ENCODE peak calls at places on chromosome 12, in six cellular contexts. One of them, this sample, is unnamed.

GRCh38 chr12:8912910-8913309 is 1.4 kb upstream of the PHC1 start:
- DNase-seq in hepatocyte: peak; percentile 24
- DNase-seq in fibroblast of mammary gland: peak; percentile 5
- DNase-seq in adrenal gland: no peak
- DNase-seq in left ventricle myocardium inferior: no peak
- DNase-seq in foreskin fibroblast: no peak
- DNase-seq in this sample: peak; percentile 11

GRCh38 chr12:15601210-15601800 is 187.9 kb downstream of the EPS8 start:
- DNase-seq in hepatocyte: peak; percentile 13
- DNase-seq in fibroblast of mammary gland: peak; percentile 99
- DNase-seq in adrenal gland: no peak
- DNase-seq in left ventricle myocardium inferior: no peak
- DNase-seq in foreskin fibroblast: peak; percentile 92
- DNase-seq in this sample: peak; percentile 94

GRCh38 chr12:130965668-130966067 is 12.0 kb downstream of the ADGRD1 start:
- DNase-seq in hepatocyte: no peak
- DNase-seq in fibroblast of mammary gland: peak; percentile 46
- DNase-seq in adrenal gland: no peak
- DNase-seq in left ventricle myocardium inferior: no peak
- DNase-seq in foreskin fibroblast: no peak
- DNase-seq in this sample: peak; percentile 20

GRCh38 chr12:22797686-22798085 is 172.7 kb downstream of the ETNK1 start:
- DNase-seq in hepatocyte: no peak
- DNase-seq in fibroblast of mammary gland: no peak
- DNase-seq in adrenal gland: no peak
- DNase-seq in left ventricle myocardium inferior: no peak
- DNase-seq in foreskin fibroblast: no peak
- DNase-seq in this sample: no peak

GRCh38 chr12:67091678-67092077 is 177.5 kb upstream of the CAND1 start:
- DNase-seq in hepatocyte: no peak
- DNase-seq in fibroblast of mammary gland: no peak
- DNase-seq in adrenal gland: no peak
- DNase-seq in left ventricle myocardium inferior: no peak
- DNase-seq in foreskin fibroblast: no peak
- DNase-seq in this sample: peak; percentile 55

GRCh38 chr12:79358716-79359341 is 331.9 kb downstream of the PAWR start:
- DNase-seq in hepatocyte: no peak
- DNase-seq in fibroblast of mammary gland: peak; percentile 3
- DNase-seq in adrenal gland: no peak
- DNase-seq in left ventricle myocardium inferior: no peak
- DNase-seq in foreskin fibroblast: no peak
- DNase-seq in this sample: no peak

GRCh38 chr12:39490500-39491276 is 47.8 kb upstream of the KIF21A start:
- DNase-seq in hepatocyte: no peak
- DNase-seq in fibroblast of mammary gland: peak; percentile 96
- DNase-seq in adrenal gland: no peak
- DNase-seq in left ventricle myocardium inferior: no peak
- DNase-seq in foreskin fibroblast: peak; percentile 43
- DNase-seq in this sample: peak; percentile 89

GRCh38 chr12:3172124-3173007 is 95.2 kb downstream of the TSPAN9 start:
- DNase-seq in hepatocyte: no peak
- DNase-seq in fibroblast of mammary gland: no peak
- DNase-seq in adrenal gland: no peak
- DNase-seq in left ventricle myocardium inferior: no peak
- DNase-seq in foreskin fibroblast: no peak
- DNase-seq in this sample: no peak

GRCh38 chr12:52990206-52990605 is 16.1 kb upstream of the EIF4B start:
- DNase-seq in hepatocyte: no peak
- DNase-seq in fibroblast of mammary gland: peak; percentile 62
- DNase-seq in adrenal gland: no peak
- DNase-seq in left ventricle myocardium inferior: no peak
- DNase-seq in foreskin fibroblast: no peak
- DNase-seq in this sample: no peak

GRCh38 chr12:6452245-6452731 is 446 bp downstream of the TAPBPL start:
- DNase-seq in hepatocyte: peak; percentile 35
- DNase-seq in fibroblast of mammary gland: no peak
- DNase-seq in adrenal gland: peak; percentile 76
- DNase-seq in left ventricle myocardium inferior: no peak
- DNase-seq in foreskin fibroblast: no peak
- DNase-seq in this sample: no peak

GRCh38 chr12:106585862-106586534 is 3.2 kb downstream of the RFX4 start:
- DNase-seq in hepatocyte: peak; percentile 27
- DNase-seq in fibroblast of mammary gland: no peak
- DNase-seq in adrenal gland: no peak
- DNase-seq in left ventricle myocardium inferior: no peak
- DNase-seq in foreskin fibroblast: no peak
- DNase-seq in this sample: no peak

GRCh38 chr12:62215506-62215905 is 44.7 kb upstream of the USP15 start:
- DNase-seq in hepatocyte: no peak
- DNase-seq in fibroblast of mammary gland: no peak
- DNase-seq in adrenal gland: no peak
- DNase-seq in left ventricle myocardium inferior: no peak
- DNase-seq in foreskin fibroblast: no peak
- DNase-seq in this sample: peak; percentile 34

GRCh38 chr12:91103101-91103500 is 8.2 kb downstream of the LUM start:
- DNase-seq in hepatocyte: no peak
- DNase-seq in fibroblast of mammary gland: no peak
- DNase-seq in adrenal gland: no peak
- DNase-seq in left ventricle myocardium inferior: no peak
- DNase-seq in foreskin fibroblast: no peak
- DNase-seq in this sample: no peak

GRCh38 chr12:75805905-75806304 is 225.7 kb downstream of the PHLDA1 start:
- DNase-seq in hepatocyte: no peak
- DNase-seq in fibroblast of mammary gland: no peak
- DNase-seq in adrenal gland: no peak
- DNase-seq in left ventricle myocardium inferior: no peak
- DNase-seq in foreskin fibroblast: no peak
- DNase-seq in this sample: no peak

GRCh38 chr12:109946505-109946904 is 46.4 kb downstream of the TCHP start:
- DNase-seq in hepatocyte: no peak
- DNase-seq in fibroblast of mammary gland: no peak
- DNase-seq in adrenal gland: peak; percentile 58
- DNase-seq in left ventricle myocardium inferior: no peak
- DNase-seq in foreskin fibroblast: peak; percentile 21
- DNase-seq in this sample: no peak

GRCh38 chr12:39935275-39935674 is 170.6 kb downstream of the SLC2A13 start:
- DNase-seq in hepatocyte: no peak
- DNase-seq in fibroblast of mammary gland: peak; percentile 80
- DNase-seq in adrenal gland: no peak
- DNase-seq in left ventricle myocardium inferior: no peak
- DNase-seq in foreskin fibroblast: peak; percentile 21
- DNase-seq in this sample: peak; percentile 29

GRCh38 chr12:38956337-38956736 is 50.9 kb upstream of the CPNE8 start:
- DNase-seq in hepatocyte: no peak
- DNase-seq in fibroblast of mammary gland: no peak
- DNase-seq in adrenal gland: no peak
- DNase-seq in left ventricle myocardium inferior: no peak
- DNase-seq in foreskin fibroblast: no peak
- DNase-seq in this sample: peak; percentile 45

GRCh38 chr12:70692681-70693288 is 55.6 kb upstream of the PTPRB start:
- DNase-seq in hepatocyte: no peak
- DNase-seq in fibroblast of mammary gland: peak; percentile 24
- DNase-seq in adrenal gland: no peak
- DNase-seq in left ventricle myocardium inferior: no peak
- DNase-seq in foreskin fibroblast: peak; percentile 18
- DNase-seq in this sample: peak; percentile 37

GRCh38 chr12:66066071-66066928 is 64.2 kb downstream of the LLPH start:
- DNase-seq in hepatocyte: no peak
- DNase-seq in fibroblast of mammary gland: peak; percentile 54
- DNase-seq in adrenal gland: no peak
- DNase-seq in left ventricle myocardium inferior: no peak
- DNase-seq in foreskin fibroblast: peak; percentile 46
- DNase-seq in this sample: peak; percentile 26

GRCh38 chr12:16610743-16611142 is 4.8 kb upstream of the LMO3 start:
- DNase-seq in hepatocyte: no peak
- DNase-seq in fibroblast of mammary gland: no peak
- DNase-seq in adrenal gland: no peak
- DNase-seq in left ventricle myocardium inferior: no peak
- DNase-seq in foreskin fibroblast: no peak
- DNase-seq in this sample: no peak

GRCh38 chr12:40969796-40970195 is 218.3 kb upstream of the PDZRN4 start:
- DNase-seq in hepatocyte: no peak
- DNase-seq in fibroblast of mammary gland: no peak
- DNase-seq in adrenal gland: no peak
- DNase-seq in left ventricle myocardium inferior: no peak
- DNase-seq in foreskin fibroblast: no peak
- DNase-seq in this sample: no peak

GRCh38 chr12:78035913-78036658 is 205.4 kb downstream of the NAV3 start:
- DNase-seq in hepatocyte: no peak
- DNase-seq in fibroblast of mammary gland: peak; percentile 22
- DNase-seq in adrenal gland: peak; percentile 59
- DNase-seq in left ventricle myocardium inferior: no peak
- DNase-seq in foreskin fibroblast: no peak
- DNase-seq in this sample: no peak

GRCh38 chr12:81992461-81992860 is 233.3 kb upstream of the PPFIA2 start:
- DNase-seq in hepatocyte: peak; percentile 26
- DNase-seq in fibroblast of mammary gland: peak; percentile 28
- DNase-seq in adrenal gland: no peak
- DNase-seq in left ventricle myocardium inferior: no peak
- DNase-seq in foreskin fibroblast: no peak
- DNase-seq in this sample: peak; percentile 17

GRCh38 chr12:97277030-97277429 is 185.6 kb upstream of the RMST start:
- DNase-seq in hepatocyte: no peak
- DNase-seq in fibroblast of mammary gland: no peak
- DNase-seq in adrenal gland: no peak
- DNase-seq in left ventricle myocardium inferior: no peak
- DNase-seq in foreskin fibroblast: no peak
- DNase-seq in this sample: no peak

GRCh38 chr12:132955094-132955932 is 793 bp downstream of the ZNF605 start:
- DNase-seq in hepatocyte: peak; percentile 67
- DNase-seq in fibroblast of mammary gland: peak; percentile 79
- DNase-seq in adrenal gland: peak; percentile 71
- DNase-seq in left ventricle myocardium inferior: peak; percentile 26
- DNase-seq in foreskin fibroblast: peak; percentile 57
- DNase-seq in this sample: peak; percentile 4

GRCh38 chr12:80509781-80510556 is 65.9 kb downstream of the PTPRQ start:
- DNase-seq in hepatocyte: peak; percentile 10
- DNase-seq in fibroblast of mammary gland: peak; percentile 96
- DNase-seq in adrenal gland: no peak
- DNase-seq in left ventricle myocardium inferior: no peak
- DNase-seq in foreskin fibroblast: peak; percentile 76
- DNase-seq in this sample: peak; percentile 13

GRCh38 chr12:64404470-64405446 is 566 bp downstream of the XPOT start:
- DNase-seq in hepatocyte: peak; percentile 82
- DNase-seq in fibroblast of mammary gland: peak; percentile 67
- DNase-seq in adrenal gland: peak; percentile 73
- DNase-seq in left ventricle myocardium inferior: peak; percentile 40
- DNase-seq in foreskin fibroblast: peak; percentile 71
- DNase-seq in this sample: peak; percentile 84

GRCh38 chr12:67355428-67356385 is 86.5 kb downstream of the CAND1 start:
- DNase-seq in hepatocyte: peak; percentile 73
- DNase-seq in fibroblast of mammary gland: peak; percentile 74
- DNase-seq in adrenal gland: no peak
- DNase-seq in left ventricle myocardium inferior: no peak
- DNase-seq in foreskin fibroblast: peak; percentile 32
- DNase-seq in this sample: peak; percentile 59

GRCh38 chr12:88111074-88111652 is 30.7 kb downstream of the CEP290 start:
- DNase-seq in hepatocyte: peak; percentile 44
- DNase-seq in fibroblast of mammary gland: peak; percentile 70
- DNase-seq in adrenal gland: no peak
- DNase-seq in left ventricle myocardium inferior: no peak
- DNase-seq in foreskin fibroblast: peak; percentile 12
- DNase-seq in this sample: peak; percentile 58
- TF ChIP-seq CTCF in hepatocyte: peak; percentile 60
- TF ChIP-seq CTCF in fibroblast of mammary gland: peak; percentile 39
- TF ChIP-seq CTCF in adrenal gland: peak; percentile 63
- TF ChIP-seq CTCF in left ventricle myocardium inferior: peak; percentile 55
- TF ChIP-seq CTCF in foreskin fibroblast: peak; percentile 23
- TF ChIP-seq CTCF in this sample: peak; percentile 29

GRCh38 chr12:121277367-121277744 is 19.2 kb downstream of the CAMKK2 start:
- DNase-seq in hepatocyte: no peak
- DNase-seq in fibroblast of mammary gland: no peak
- DNase-seq in adrenal gland: no peak
- DNase-seq in left ventricle myocardium inferior: no peak
- DNase-seq in foreskin fibroblast: no peak
- DNase-seq in this sample: no peak
- TF ChIP-seq CTCF in hepatocyte: no peak
- TF ChIP-seq CTCF in fibroblast of mammary gland: no peak
- TF ChIP-seq CTCF in adrenal gland: no peak
- TF ChIP-seq CTCF in left ventricle myocardium inferior: no peak
- TF ChIP-seq CTCF in foreskin fibroblast: no peak
- TF ChIP-seq CTCF in this sample: no peak

DNA sequence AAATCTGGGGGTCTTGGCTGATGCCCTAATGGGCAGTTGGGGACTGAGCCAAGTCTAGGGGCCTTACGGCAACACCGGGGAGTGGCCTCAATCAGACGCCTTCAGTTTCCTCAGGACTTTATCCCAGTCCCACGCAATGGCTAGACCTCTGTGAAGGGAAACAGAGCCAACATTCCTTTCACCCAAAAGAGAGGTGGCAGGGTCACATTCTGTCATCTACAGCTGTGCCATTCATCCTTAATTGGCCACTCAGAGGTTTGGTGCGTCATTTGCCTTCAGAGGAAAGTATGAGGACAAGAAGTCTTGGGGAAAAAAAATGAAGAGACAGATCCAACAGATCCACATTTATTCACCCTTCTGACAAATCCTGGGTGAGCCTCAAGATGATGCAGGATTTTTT is 166.9 kb upstream of the AVPR1A start:
- DNase-seq in hepatocyte: no peak
- DNase-seq in fibroblast of mammary gland: no peak
- DNase-seq in adrenal gland: no peak
- DNase-seq in left ventricle myocardium inferior: no peak
- DNase-seq in foreskin fibroblast: no peak
- DNase-seq in this sample: no peak
- TF ChIP-seq CTCF in hepatocyte: no peak
- TF ChIP-seq CTCF in fibroblast of mammary gland: no peak
- TF ChIP-seq CTCF in adrenal gland: no peak
- TF ChIP-seq CTCF in left ventricle myocardium inferior: no peak
- TF ChIP-seq CTCF in foreskin fibroblast: no peak
- TF ChIP-seq CTCF in this sample: no peak

DNA sequence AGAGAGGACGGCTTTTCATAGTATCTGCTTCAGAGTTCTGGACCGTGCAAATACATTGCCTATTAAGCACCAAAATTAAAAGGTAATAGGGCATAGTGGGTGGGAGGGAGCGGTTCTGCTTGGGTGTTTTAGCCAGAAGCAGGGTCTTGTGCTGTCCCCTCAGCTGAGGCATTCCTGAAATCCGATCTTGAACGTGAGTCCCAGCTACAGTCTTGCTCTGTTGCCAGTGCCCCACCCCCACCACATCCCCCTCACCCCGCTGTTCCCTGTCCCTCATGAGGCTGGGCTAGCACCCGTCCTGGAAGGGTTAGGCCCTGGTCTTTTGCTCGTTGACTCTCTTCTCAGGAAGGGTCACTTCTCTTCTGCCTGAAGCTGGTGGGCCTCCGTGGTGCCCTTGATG is 48.6 kb downstream of the AACS start:
- DNase-seq in hepatocyte: no peak
- DNase-seq in fibroblast of mammary gland: no peak
- DNase-seq in adrenal gland: no peak
- DNase-seq in left ventricle myocardium inferior: no peak
- DNase-seq in foreskin fibroblast: no peak
- DNase-seq in this sample: no peak
- TF ChIP-seq CTCF in hepatocyte: no peak
- TF ChIP-seq CTCF in fibroblast of mammary gland: no peak
- TF ChIP-seq CTCF in adrenal gland: no peak
- TF ChIP-seq CTCF in left ventricle myocardium inferior: no peak
- TF ChIP-seq CTCF in foreskin fibroblast: no peak
- TF ChIP-seq CTCF in this sample: no peak

This sample was measured in MCF 10A.